ENCODE peak calls at places on chromosomes 5 and 9, in four cellular contexts. A is CD8-positive, alpha-beta T cell; T is left ventricle myocardium inferior; U is adrenal gland. C is an unnamed sample. For H3K4me1, the result is how much of the 10 kb centered on the place peaks cover.

GRCh38 chr9:128927731-128928411 is 7.1 kb downstream of the PHYHD1 start:
- DNase-seq in A (peak), U (peak), T (peak), C (peak)

GRCh38 chr5:133289686-133290367 is 238.0 kb downstream of the HSPA4 start:
- DNase-seq in A (no peak), U (no peak), T (no peak), C (no peak)

GRCh38 chr9:38017885-38018186 is 51.2 kb downstream of the SHB start:
- DNase-seq in A (no peak), T (no peak), U (no peak), C (no peak)

GRCh38 chr9:79357620-79358019 is 214.1 kb upstream of the TLE4 start:
- DNase-seq in A (no peak), T (no peak), U (peak), C (no peak)

GRCh38 chr9:4301302-4301701 is 1.4 kb upstream of the GLIS3 start:
- DNase-seq in U (no peak), T (no peak), A (no peak), C (no peak)

GRCh38 chr5:14801792-14802191 is 69.8 kb downstream of the ANKH start:
- DNase-seq in U (no peak), T (no peak), A (no peak), C (no peak)

GRCh38 chr9:101705135-101705661 is 33.2 kb downstream of the GRIN3A start:
- DNase-seq in U (no peak), T (peak), A (peak), C (no peak)

GRCh38 chr9:9924369-9924768 is 688.4 kb downstream of the PTPRD start:
- DNase-seq in A (no peak), U (no peak), T (no peak), C (no peak)

GRCh38 chr5:107224272-107224671 is 446.5 kb downstream of the EFNA5 start:
- DNase-seq in U (no peak), A (no peak), T (no peak), C (no peak)

DNA sequence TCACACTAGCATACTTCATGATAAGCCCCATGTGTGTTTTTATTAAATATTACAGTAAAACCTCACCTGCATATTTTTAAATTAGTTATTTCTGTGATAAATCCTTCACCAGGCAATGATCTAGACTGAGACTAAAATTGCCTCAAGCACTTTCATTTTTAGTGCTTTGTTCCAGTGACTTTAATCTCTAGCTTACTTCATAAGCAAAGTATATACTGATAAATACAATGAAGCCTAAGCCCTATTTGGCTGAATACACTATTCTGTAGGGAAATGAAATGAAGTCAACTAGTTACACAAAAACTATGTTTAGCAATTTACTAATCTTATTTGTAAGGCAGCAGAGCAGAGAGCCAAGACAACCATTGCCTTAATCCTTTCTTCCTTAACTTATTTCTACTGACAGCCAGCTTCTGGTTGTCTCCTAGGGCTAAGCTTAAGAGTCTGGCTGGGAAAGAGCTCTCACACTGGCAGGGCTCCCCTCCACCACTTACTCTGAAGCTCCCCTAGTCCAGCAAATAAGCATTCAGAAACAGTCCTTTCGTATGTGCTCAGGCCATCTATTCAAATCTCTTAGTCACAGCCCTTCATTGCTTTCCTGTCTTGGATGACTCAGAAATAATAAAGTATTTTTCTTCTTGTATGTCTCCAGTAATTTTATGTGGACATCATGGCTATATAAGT is 31.4 kb upstream of the MTAP start:
- DNase-seq in A (no peak), T (no peak), U (no peak), C (no peak)
- H3K4me1 ChIP-seq in A (under half), T (under half), U (under half), C (under half)

GRCh38 chr5:88827997-88828396 is 55.0 kb downstream of the MEF2C start:
- DNase-seq in A (no peak), T (no peak), U (no peak), C (no peak)

GRCh38 chr5:88829053-88829452 is 53.9 kb downstream of the MEF2C start:
- DNase-seq in U (no peak), A (no peak), T (no peak), C (no peak)

GRCh38 chr5:88829773-88830172 is 53.2 kb downstream of the MEF2C start:
- DNase-seq in T (no peak), A (no peak), U (no peak), C (no peak)

GRCh38 chr5:88831856-88832255 is 51.1 kb downstream of the MEF2C start:
- DNase-seq in U (no peak), A (no peak), T (no peak), C (no peak)

DNA sequence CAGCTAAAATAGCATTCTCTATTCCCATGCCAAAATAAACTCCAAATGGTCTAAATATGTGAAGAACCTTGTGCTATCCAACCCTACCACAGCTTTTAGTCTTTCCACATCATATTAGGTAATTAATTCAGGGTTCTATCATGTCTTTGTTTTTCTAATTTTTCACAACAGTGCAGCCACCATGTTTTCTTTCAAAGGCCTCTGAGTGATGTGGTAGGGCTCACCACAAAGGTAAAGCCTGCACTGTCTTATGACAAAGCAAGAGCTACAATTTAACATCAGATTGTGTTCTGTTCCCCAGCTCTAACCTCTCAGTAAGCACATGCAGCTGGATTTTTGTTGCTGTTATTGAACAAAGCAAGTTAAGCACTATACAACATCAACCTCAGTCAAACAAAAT is 52.4 kb downstream of the MEF2C start:
- DNase-seq in A (no peak), U (no peak), T (no peak), C (no peak)
- H3K4me1 ChIP-seq in A (under half), U (under half), T (half or more), C (under half)

DNA sequence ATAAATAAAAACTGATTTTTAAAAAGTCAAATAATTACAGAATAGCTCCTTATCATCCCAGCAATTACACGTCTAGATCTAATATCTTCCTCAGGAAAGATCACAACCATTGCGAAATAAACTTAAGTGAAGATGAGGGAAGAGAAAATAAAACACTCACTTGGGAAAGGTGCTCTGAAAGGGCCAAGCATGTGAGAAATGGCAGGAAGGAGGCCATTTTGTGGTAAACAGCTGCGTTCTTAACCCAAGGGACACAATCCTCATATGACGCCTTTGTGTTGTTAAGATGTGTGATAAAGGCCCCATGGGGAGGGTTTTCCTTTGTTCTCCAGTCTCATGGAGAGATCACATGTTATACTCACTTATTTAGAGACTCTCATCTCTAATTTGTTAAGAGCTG is 32.5 kb downstream of the JAKMIP2 start:
- DNase-seq in A (no peak), U (no peak), T (no peak), C (no peak)
- H3K4me1 ChIP-seq in A (under half), U (under half), T (under half), C (under half)

GRCh38 chr9:114803886-114804285 is 2.0 kb downstream of the TNFSF15 start:
- DNase-seq in A (no peak), U (no peak), T (no peak), C (no peak)

GRCh38 chr9:114803459-114803858 is 2.4 kb downstream of the TNFSF15 start:
- DNase-seq in T (peak), U (no peak), A (no peak), C (no peak)

GRCh38 chr9:114805670-114806551 is at the start of gene TNFSF15:
- DNase-seq in A (no peak), T (no peak), U (no peak), C (peak)

GRCh38 chr9:114804504-114804903 is 1.3 kb downstream of the TNFSF15 start:
- DNase-seq in T (no peak), A (no peak), U (peak), C (no peak)

DNA sequence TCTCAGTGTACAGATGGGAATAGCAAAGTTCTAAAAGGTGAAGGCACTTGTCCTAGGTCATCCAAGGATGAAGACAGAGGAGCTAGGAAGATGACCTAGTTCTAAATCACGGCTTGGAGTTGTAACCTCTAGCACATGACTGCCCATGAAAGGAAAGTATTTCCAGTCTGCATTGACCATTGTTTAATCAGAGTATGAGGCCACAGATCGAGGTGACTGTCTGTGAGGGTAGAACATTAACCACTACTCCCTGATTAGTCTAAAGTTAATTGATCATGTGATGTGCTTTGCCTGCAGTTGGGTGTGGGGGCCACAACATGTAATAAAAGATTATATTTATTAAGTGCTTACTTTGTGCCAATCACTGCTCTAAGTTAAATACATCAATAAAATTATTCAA is 732 bp upstream of the TNFSF15 start:
- DNase-seq in U (no peak), A (no peak), T (no peak), C (no peak)
- H3K4me1 ChIP-seq in U (under half), A (under half), T (under half), C (under half)

C was measured in CD4-positive, CD25-positive, alpha-beta regulatory T cell.